ENCODE peak calls at places on chromosomes 7 and 10, in seven cellular contexts. X is neuronal stem cell, R is mesendoderm, O is H9, W is H1, Q is mesenchymal stem cell, G is trophoblast cell. J is an unnamed sample.

GRCh38 chr7:74430961-74431466 is 22.7 kb upstream of the GTF2IRD1 start:
- DNase-seq in Q (no peak), W (no peak), G (no peak), X (no peak), R (peak), O (peak), J (no peak)

GRCh38 chr7:106947244-106947728 is 82.2 kb downstream of the PIK3CG start:
- DNase-seq in G (peak), O (peak), W (peak), Q (peak), R (peak), X (peak), J (peak)

GRCh38 chr7:152780935-152781334 is 21.4 kb downstream of the ACTR3B start:
- DNase-seq in O (no peak), X (no peak), W (no peak), Q (no peak), G (no peak), R (no peak), J (no peak)

GRCh38 chr7:146773506-146773905 is 656.9 kb downstream of the CNTNAP2 start:
- DNase-seq in X (no peak), Q (no peak), R (no peak), W (no peak), O (no peak), G (no peak), J (no peak)

GRCh38 chr10:98636921-98637329 is 190.2 kb upstream of the HPS1 start:
- DNase-seq in G (no peak), X (no peak), O (no peak), W (no peak), R (no peak), Q (peak), J (no peak)

GRCh38 chr7:26616235-26616634 is 248.2 kb downstream of the SKAP2 start:
- DNase-seq in R (no peak), Q (no peak), X (no peak), O (no peak), W (no peak), G (peak), J (no peak)

GRCh38 chr7:73851410-73852338 is 9.3 kb upstream of the TMEM270 start:
- DNase-seq in Q (peak), X (no peak), G (peak), W (no peak), O (no peak), R (peak), J (peak)

GRCh38 chr7:32163141-32163806 is 93.1 kb upstream of the PDE1C start:
- DNase-seq in X (no peak), G (peak), R (peak), Q (peak), W (no peak), O (no peak), J (peak)

GRCh38 chr7:17486835-17487234 is 188.4 kb downstream of the AHR start:
- DNase-seq in R (no peak), Q (no peak), W (no peak), X (no peak), G (no peak), O (no peak), J (no peak)

GRCh38 chr10:130745831-130746230 is 565.7 kb downstream of the TCERG1L start:
- DNase-seq in O (no peak), Q (no peak), G (no peak), X (no peak), R (no peak), W (no peak), J (no peak)

GRCh38 chr7:158563911-158564647 is 23.5 kb downstream of the PTPRN2 start:
- DNase-seq in R (no peak), W (no peak), X (no peak), Q (no peak), G (no peak), O (no peak), J (no peak)

GRCh38 chr10:75978213-75978612 is 546.8 kb downstream of the LRMDA start:
- DNase-seq in G (no peak), Q (no peak), W (no peak), X (no peak), R (peak), O (no peak), J (no peak)

GRCh38 chr10:112585960-112586359 is 138.9 kb downstream of the VTI1A start:
- DNase-seq in O (no peak), G (no peak), W (no peak), X (no peak), R (no peak), Q (peak), J (no peak)
- H3K23ac ChIP-seq in O (no peak), G (no peak), W (no peak), X (no peak), R (no peak), Q (no peak), J (no peak)

GRCh38 chr7:11461999-11462398 is 370.0 kb downstream of the THSD7A start:
- DNase-seq in W (no peak), R (no peak), G (peak), O (no peak), Q (no peak), X (no peak), J (no peak)

GRCh38 chr7:11456574-11456973 is 375.4 kb downstream of the THSD7A start:
- DNase-seq in O (no peak), Q (no peak), X (no peak), R (no peak), G (no peak), W (no peak), J (no peak)

GRCh38 chr7:11457419-11457818 is 374.6 kb downstream of the THSD7A start:
- DNase-seq in O (no peak), X (no peak), G (no peak), W (no peak), Q (no peak), R (no peak), J (no peak)

DNA sequence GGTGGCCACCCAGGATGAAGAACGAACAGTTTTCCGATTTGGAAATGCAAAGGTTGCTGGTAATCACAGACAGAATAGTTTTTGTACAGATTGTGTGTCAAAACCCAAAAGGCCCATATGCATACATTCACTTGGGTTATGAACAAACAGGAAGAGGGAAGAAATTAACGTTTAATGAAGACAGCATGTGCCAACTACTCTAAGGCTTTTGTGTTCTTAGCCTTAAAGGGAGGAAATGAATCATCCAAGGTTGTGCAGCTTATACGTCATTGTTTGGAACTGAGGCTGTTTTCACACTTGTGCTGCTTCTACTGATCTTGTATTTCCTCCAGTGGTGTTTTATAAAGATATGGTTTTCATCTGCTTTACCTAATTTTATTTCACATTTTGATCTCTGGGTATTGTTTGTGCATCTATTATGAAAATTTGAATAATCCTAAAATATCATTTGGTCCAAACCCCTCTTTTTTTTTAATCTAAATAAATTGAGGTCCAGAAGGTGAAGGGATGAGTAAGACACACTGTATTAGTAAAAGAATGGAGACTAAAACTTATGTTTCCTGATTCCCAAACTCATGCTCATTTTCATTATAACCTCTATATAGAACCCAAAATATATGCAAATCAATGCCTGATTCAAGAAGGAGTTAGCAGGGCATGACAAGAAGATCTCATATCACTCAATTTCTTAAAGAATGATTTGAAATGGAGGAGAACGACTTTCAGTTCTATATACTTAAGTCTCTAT is 373.1 kb downstream of the THSD7A start:
- DNase-seq in Q (peak), X (no peak), W (no peak), O (no peak), G (no peak), R (no peak), J (peak)
- H3K23ac ChIP-seq in Q (no peak), X (no peak), W (no peak), O (no peak), G (no peak), R (no peak), J (no peak)

GRCh38 chr10:12214093-12214492 is 18.1 kb downstream of the CDC123 start:
- DNase-seq in X (no peak), R (no peak), G (no peak), O (no peak), Q (no peak), W (no peak), J (no peak)

GRCh38 chr10:12212454-12212853 is 16.5 kb downstream of the CDC123 start:
- DNase-seq in Q (no peak), W (no peak), X (no peak), G (no peak), O (no peak), R (no peak), J (no peak)

GRCh38 chr10:12214763-12215218 is 18.8 kb downstream of the CDC123 start:
- DNase-seq in X (peak), R (peak), W (no peak), G (peak), Q (peak), O (no peak), J (peak)
- H3K23ac ChIP-seq in X (no peak), R (no peak), W (no peak), G (no peak), Q (no peak), O (no peak), J (no peak)

GRCh38 chr7:276230-276835 is 13.6 kb upstream of the FOXL3 start:
- DNase-seq in R (no peak), Q (no peak), G (no peak), O (no peak), W (no peak), X (no peak), J (no peak)
- H3K23ac ChIP-seq in R (no peak), Q (no peak), G (no peak), O (no peak), W (no peak), X (no peak), J (no peak)

GRCh38 chr10:61786728-61787127 is 114.8 kb upstream of the ARID5B start:
- DNase-seq in O (no peak), Q (peak), X (no peak), R (no peak), G (peak), W (no peak), J (peak)

GRCh38 chr10:61785410-61786105 is 115.9 kb upstream of the ARID5B start:
- DNase-seq in R (no peak), W (no peak), X (no peak), G (no peak), O (no peak), Q (no peak), J (no peak)

GRCh38 chr10:61784354-61785131 is 117.0 kb upstream of the ARID5B start:
- DNase-seq in O (no peak), X (no peak), R (no peak), Q (no peak), G (no peak), W (no peak), J (no peak)

GRCh38 chr10:61789031-61789430 is 112.5 kb upstream of the ARID5B start:
- DNase-seq in Q (no peak), R (no peak), G (peak), W (no peak), X (no peak), O (no peak), J (no peak)

DNA sequence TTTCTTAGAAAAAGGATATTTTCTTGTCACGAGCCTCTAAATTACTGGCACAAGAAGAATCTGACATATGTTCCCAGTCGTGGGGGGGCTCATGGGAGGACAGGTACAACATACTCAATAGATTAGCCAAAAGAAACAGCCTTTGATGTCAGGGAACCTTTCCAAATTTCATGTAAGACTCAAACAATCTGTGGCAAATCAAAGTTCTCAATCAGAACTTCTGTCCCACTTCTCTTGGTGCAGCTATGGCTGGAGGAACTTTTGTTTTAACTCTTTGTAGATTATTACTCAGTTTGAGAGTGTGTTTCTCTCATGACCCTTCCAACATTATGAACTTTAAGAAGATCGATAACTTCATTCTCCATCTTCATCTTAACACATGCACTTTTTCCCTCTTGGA is 114.3 kb upstream of the ARID5B start:
- DNase-seq in G (no peak), X (no peak), O (no peak), Q (no peak), W (no peak), R (no peak), J (no peak)
- H3K23ac ChIP-seq in G (no peak), X (no peak), O (no peak), Q (no peak), W (no peak), R (no peak), J (peak)

DNA sequence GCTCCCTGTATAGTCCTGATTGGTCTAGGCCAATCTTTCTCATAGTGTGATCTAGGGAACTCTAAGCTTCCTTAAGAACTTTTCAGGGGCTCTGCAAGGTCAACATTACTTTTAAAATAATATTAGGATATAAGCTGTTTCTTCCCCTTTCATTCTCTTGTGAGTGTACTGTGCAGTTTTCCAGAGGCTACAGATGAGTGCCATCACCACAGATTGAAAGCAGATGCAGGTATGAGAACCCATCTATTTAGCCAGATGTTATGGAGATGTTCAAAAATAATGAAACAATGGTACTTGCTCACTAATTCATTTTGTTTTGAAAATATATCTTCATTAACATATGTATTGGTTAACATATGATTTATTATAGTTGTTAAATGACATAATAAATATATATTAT is 169.2 kb upstream of the SEMA3A start:
- DNase-seq in R (no peak), X (no peak), Q (no peak), G (no peak), O (no peak), W (no peak), J (no peak)
- H3K23ac ChIP-seq in R (no peak), X (no peak), Q (no peak), G (no peak), O (no peak), W (no peak), J (peak)

J was measured in IMR-90.